ENCODE peak calls at places on chromosomes 16 and 17, in seven cellular contexts. One of them, this sample, is unnamed.

GRCh38 chr16:19014456-19014855 is 30.7 kb downstream of the TMC7 start:
- DNase-seq in CD8-positive, alpha-beta T cell: no peak
- DNase-seq in GM06990: no peak
- DNase-seq in BJ: no peak
- DNase-seq in ovary: no peak
- DNase-seq in fibroblast of lung: no peak
- DNase-seq in heart right ventricle: no peak
- DNase-seq in this sample: no peak

GRCh38 chr16:80544326-80544725 is 3.5 kb downstream of the DYNLRB2 start:
- DNase-seq in CD8-positive, alpha-beta T cell: no peak
- DNase-seq in GM06990: no peak
- DNase-seq in BJ: no peak
- DNase-seq in ovary: no peak
- DNase-seq in fibroblast of lung: no peak
- DNase-seq in heart right ventricle: no peak
- DNase-seq in this sample: no peak

GRCh38 chr16:80989801-80990200 is 16.9 kb downstream of the CMC2 start:
- DNase-seq in CD8-positive, alpha-beta T cell: no peak
- DNase-seq in GM06990: no peak
- DNase-seq in BJ: no peak
- DNase-seq in ovary: no peak
- DNase-seq in fibroblast of lung: peak; percentile 28
- DNase-seq in heart right ventricle: no peak
- DNase-seq in this sample: no peak

GRCh38 chr17:9324864-9325263 is 250.8 kb downstream of the STX8 start:
- DNase-seq in CD8-positive, alpha-beta T cell: no peak
- DNase-seq in GM06990: no peak
- DNase-seq in BJ: no peak
- DNase-seq in ovary: no peak
- DNase-seq in fibroblast of lung: peak; percentile 25
- DNase-seq in heart right ventricle: no peak
- DNase-seq in this sample: no peak

GRCh38 chr16:65621640-65622039 is 499.8 kb upstream of the CDH11 start:
- DNase-seq in CD8-positive, alpha-beta T cell: no peak
- DNase-seq in GM06990: no peak
- DNase-seq in BJ: no peak
- DNase-seq in ovary: no peak
- DNase-seq in fibroblast of lung: no peak
- DNase-seq in heart right ventricle: no peak
- DNase-seq in this sample: no peak

GRCh38 chr16:89360760-89361435 is 129.5 kb downstream of the ANKRD11 start:
- DNase-seq in CD8-positive, alpha-beta T cell: peak; percentile 48
- DNase-seq in GM06990: peak; percentile 79
- DNase-seq in BJ: no peak
- DNase-seq in ovary: no peak
- DNase-seq in fibroblast of lung: no peak
- DNase-seq in heart right ventricle: no peak
- DNase-seq in this sample: no peak

GRCh38 chr16:76955629-76956028 is 235.4 kb upstream of the MON1B start:
- DNase-seq in CD8-positive, alpha-beta T cell: no peak
- DNase-seq in GM06990: no peak
- DNase-seq in BJ: no peak
- DNase-seq in ovary: no peak
- DNase-seq in fibroblast of lung: peak; percentile 43
- DNase-seq in heart right ventricle: no peak
- DNase-seq in this sample: no peak

GRCh38 chr17:74151551-74152315 is 51.7 kb upstream of the RPL38 start:
- DNase-seq in CD8-positive, alpha-beta T cell: no peak
- DNase-seq in GM06990: no peak
- DNase-seq in BJ: no peak
- DNase-seq in ovary: no peak
- DNase-seq in fibroblast of lung: no peak
- DNase-seq in heart right ventricle: no peak
- DNase-seq in this sample: no peak

DNA sequence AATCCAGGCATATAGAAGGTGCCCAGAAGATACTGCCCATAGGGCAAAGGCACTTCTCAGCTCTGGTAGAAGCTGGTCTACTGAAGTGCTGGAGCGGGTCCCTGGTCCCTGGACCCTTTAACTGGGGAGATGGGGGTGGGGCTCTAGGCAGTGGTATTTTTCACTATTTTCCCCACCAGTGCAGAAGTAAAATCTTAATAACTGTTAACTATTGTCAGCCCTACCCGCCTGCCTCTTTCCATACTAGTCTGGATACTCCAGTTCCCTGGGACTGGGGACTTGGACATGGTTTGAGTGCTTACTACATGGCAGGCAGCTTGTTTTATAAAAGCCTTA is 24.6 kb downstream of the IGF2BP1 start:
- DNase-seq in CD8-positive, alpha-beta T cell: no peak
- DNase-seq in GM06990: no peak
- DNase-seq in BJ: no peak
- DNase-seq in ovary: no peak
- DNase-seq in fibroblast of lung: no peak
- DNase-seq in heart right ventricle: no peak
- DNase-seq in this sample: no peak
- H3K36me3 ChIP-seq in CD8-positive, alpha-beta T cell: no peaks in the 10 kb centered on the region
- H3K36me3 ChIP-seq in GM06990: no peaks in the 10 kb centered on the region
- H3K36me3 ChIP-seq in BJ: no peaks in the 10 kb centered on the region
- H3K36me3 ChIP-seq in ovary: no peaks in the 10 kb centered on the region
- H3K36me3 ChIP-seq in fibroblast of lung: no peaks in the 10 kb centered on the region
- H3K36me3 ChIP-seq in heart right ventricle: no peaks in the 10 kb centered on the region
- H3K36me3 ChIP-seq in this sample: no peaks in the 10 kb centered on the region

GRCh38 chr16:67141391-67141790 is 9.4 kb downstream of the B3GNT9 start:
- DNase-seq in CD8-positive, alpha-beta T cell: no peak
- DNase-seq in GM06990: no peak
- DNase-seq in BJ: no peak
- DNase-seq in ovary: no peak
- DNase-seq in fibroblast of lung: no peak
- DNase-seq in heart right ventricle: no peak
- DNase-seq in this sample: no peak
- H3K36me3 ChIP-seq in CD8-positive, alpha-beta T cell: peaks cover 39% of the 10 kb centered on the region
- H3K36me3 ChIP-seq in GM06990: peaks cover 29% of the 10 kb centered on the region
- H3K36me3 ChIP-seq in BJ: peaks cover 32% of the 10 kb centered on the region
- H3K36me3 ChIP-seq in ovary: peaks cover 2% of the 10 kb centered on the region
- H3K36me3 ChIP-seq in fibroblast of lung: peaks cover 20% of the 10 kb centered on the region
- H3K36me3 ChIP-seq in heart right ventricle: peaks cover 60% of the 10 kb centered on the region
- H3K36me3 ChIP-seq in this sample: peaks cover 17% of the 10 kb centered on the region

DNA sequence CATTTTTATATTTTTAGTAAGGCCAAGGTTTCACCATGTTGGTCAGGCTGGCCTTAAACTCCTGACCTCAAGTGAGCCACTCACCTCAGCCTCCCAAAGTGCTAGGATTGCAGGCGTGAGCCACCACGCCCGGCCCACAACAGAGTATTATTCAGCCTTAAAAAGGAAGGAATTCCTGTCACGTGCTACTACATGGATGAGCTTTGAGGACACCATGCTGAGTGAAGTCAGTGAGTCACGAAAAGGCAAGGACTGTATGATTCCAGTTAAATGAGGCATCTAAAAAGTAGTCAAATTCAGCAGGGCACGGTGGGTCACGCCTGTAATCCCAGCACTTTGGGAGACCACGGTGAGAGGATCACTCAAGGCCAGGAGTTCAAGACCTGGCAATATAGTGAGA is 9.7 kb downstream of the CSF3 start:
- DNase-seq in CD8-positive, alpha-beta T cell: no peak
- DNase-seq in GM06990: no peak
- DNase-seq in BJ: no peak
- DNase-seq in ovary: no peak
- DNase-seq in fibroblast of lung: no peak
- DNase-seq in heart right ventricle: no peak
- DNase-seq in this sample: no peak
- H3K36me3 ChIP-seq in CD8-positive, alpha-beta T cell: peaks cover 31% of the 10 kb centered on the region
- H3K36me3 ChIP-seq in GM06990: peaks cover 44% of the 10 kb centered on the region
- H3K36me3 ChIP-seq in BJ: peaks cover 12% of the 10 kb centered on the region
- H3K36me3 ChIP-seq in ovary: no peaks in the 10 kb centered on the region
- H3K36me3 ChIP-seq in fibroblast of lung: peaks cover 24% of the 10 kb centered on the region
- H3K36me3 ChIP-seq in heart right ventricle: peaks cover 75% of the 10 kb centered on the region
- H3K36me3 ChIP-seq in this sample: peaks cover 6% of the 10 kb centered on the region

GRCh38 chr17:81695801-81696200 is 7.4 kb upstream of the MRPL12 start:
- DNase-seq in CD8-positive, alpha-beta T cell: no peak
- DNase-seq in GM06990: no peak
- DNase-seq in BJ: no peak
- DNase-seq in ovary: no peak
- DNase-seq in fibroblast of lung: no peak
- DNase-seq in heart right ventricle: no peak
- DNase-seq in this sample: no peak
- H3K36me3 ChIP-seq in CD8-positive, alpha-beta T cell: peaks cover 46% of the 10 kb centered on the region
- H3K36me3 ChIP-seq in GM06990: peaks cover 53% of the 10 kb centered on the region
- H3K36me3 ChIP-seq in BJ: peaks cover 51% of the 10 kb centered on the region
- H3K36me3 ChIP-seq in ovary: no peaks in the 10 kb centered on the region
- H3K36me3 ChIP-seq in fibroblast of lung: peaks cover 48% of the 10 kb centered on the region
- H3K36me3 ChIP-seq in heart right ventricle: peaks cover 66% of the 10 kb centered on the region
- H3K36me3 ChIP-seq in this sample: peaks cover 19% of the 10 kb centered on the region

DNA sequence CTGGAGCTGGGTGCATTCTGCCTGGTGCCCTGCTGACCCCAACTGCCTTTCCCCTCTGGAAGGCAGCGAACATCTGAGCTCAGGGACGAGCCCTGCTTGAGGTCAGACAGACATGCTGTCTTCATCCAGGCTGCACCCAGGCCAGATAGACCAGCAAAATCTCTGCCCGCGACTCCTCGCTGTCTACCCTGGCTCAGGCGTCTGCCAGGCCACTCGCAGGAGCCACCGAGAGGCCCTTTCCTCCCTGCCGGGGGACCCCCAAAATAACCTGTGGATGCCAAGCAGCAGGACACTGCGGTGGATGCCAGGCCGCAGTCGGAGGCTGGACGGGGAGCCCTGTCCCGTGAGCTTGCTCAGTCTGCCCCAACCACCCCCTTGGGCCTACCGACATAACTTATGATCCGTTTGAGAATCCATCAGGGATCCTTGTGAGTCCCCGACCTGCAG is 3.3 kb upstream of the SLC25A10 start:
- DNase-seq in CD8-positive, alpha-beta T cell: no peak
- DNase-seq in GM06990: peak; percentile 26
- DNase-seq in BJ: no peak
- DNase-seq in ovary: peak; percentile 21
- DNase-seq in fibroblast of lung: no peak
- DNase-seq in heart right ventricle: peak; percentile 14
- DNase-seq in this sample: no peak
- H3K36me3 ChIP-seq in CD8-positive, alpha-beta T cell: peaks cover 4% of the 10 kb centered on the region
- H3K36me3 ChIP-seq in GM06990: peaks cover 29% of the 10 kb centered on the region
- H3K36me3 ChIP-seq in BJ: peaks cover 23% of the 10 kb centered on the region
- H3K36me3 ChIP-seq in ovary: no peaks in the 10 kb centered on the region
- H3K36me3 ChIP-seq in fibroblast of lung: peaks cover 21% of the 10 kb centered on the region
- H3K36me3 ChIP-seq in heart right ventricle: no peaks in the 10 kb centered on the region
- H3K36me3 ChIP-seq in this sample: no peaks in the 10 kb centered on the region

DNA sequence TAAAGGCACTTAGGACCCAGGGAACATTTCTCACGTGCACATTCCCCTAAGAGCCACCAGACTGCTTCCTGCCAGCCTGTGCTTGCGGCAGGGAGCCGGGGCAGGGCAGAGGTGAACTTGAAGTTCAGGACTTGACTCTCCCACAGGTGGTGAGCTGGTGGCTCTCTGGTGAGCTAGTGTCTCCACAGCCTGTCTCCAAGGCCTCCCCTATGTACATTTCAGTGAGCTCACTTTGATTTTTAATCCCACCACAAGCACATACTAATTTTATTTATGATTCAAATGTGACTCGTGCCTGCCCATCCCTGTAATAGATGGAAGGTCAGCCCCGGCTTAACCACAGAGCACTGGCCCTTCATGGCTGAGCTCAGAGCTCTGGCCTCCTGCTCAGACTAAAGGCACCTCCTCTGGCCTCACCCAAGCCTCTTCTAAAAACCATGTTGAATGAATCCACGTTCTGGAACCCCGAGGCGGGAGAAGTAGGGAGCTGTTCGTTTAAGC is 9.2 kb downstream of the SNN start:
- DNase-seq in CD8-positive, alpha-beta T cell: no peak
- DNase-seq in GM06990: no peak
- DNase-seq in BJ: no peak
- DNase-seq in ovary: no peak
- DNase-seq in fibroblast of lung: peak; percentile 52
- DNase-seq in heart right ventricle: no peak
- DNase-seq in this sample: no peak
- H3K36me3 ChIP-seq in CD8-positive, alpha-beta T cell: peaks cover 15% of the 10 kb centered on the region
- H3K36me3 ChIP-seq in GM06990: peaks cover 29% of the 10 kb centered on the region
- H3K36me3 ChIP-seq in BJ: peaks cover 19% of the 10 kb centered on the region
- H3K36me3 ChIP-seq in ovary: no peaks in the 10 kb centered on the region
- H3K36me3 ChIP-seq in fibroblast of lung: peaks cover 17% of the 10 kb centered on the region
- H3K36me3 ChIP-seq in heart right ventricle: peaks cover 27% of the 10 kb centered on the region
- H3K36me3 ChIP-seq in this sample: no peaks in the 10 kb centered on the region

GRCh38 chr17:62038248-62038647 is 26.8 kb downstream of the MED13 start:
- DNase-seq in CD8-positive, alpha-beta T cell: no peak
- DNase-seq in GM06990: no peak
- DNase-seq in BJ: no peak
- DNase-seq in ovary: no peak
- DNase-seq in fibroblast of lung: no peak
- DNase-seq in heart right ventricle: no peak
- DNase-seq in this sample: no peak
- H3K36me3 ChIP-seq in CD8-positive, alpha-beta T cell: peaks cover 7% of the 10 kb centered on the region
- H3K36me3 ChIP-seq in GM06990: peaks cover 2% of the 10 kb centered on the region
- H3K36me3 ChIP-seq in BJ: peaks cover 4% of the 10 kb centered on the region
- H3K36me3 ChIP-seq in ovary: no peaks in the 10 kb centered on the region
- H3K36me3 ChIP-seq in fibroblast of lung: peaks cover 1% of the 10 kb centered on the region
- H3K36me3 ChIP-seq in heart right ventricle: peaks cover 26% of the 10 kb centered on the region
- H3K36me3 ChIP-seq in this sample: no peaks in the 10 kb centered on the region

GRCh38 chr16:62711797-62712196 is 675.6 kb upstream of the CDH8 start:
- DNase-seq in CD8-positive, alpha-beta T cell: no peak
- DNase-seq in GM06990: no peak
- DNase-seq in BJ: no peak
- DNase-seq in ovary: no peak
- DNase-seq in fibroblast of lung: no peak
- DNase-seq in heart right ventricle: no peak
- DNase-seq in this sample: no peak

GRCh38 chr16:62709856-62710255 is 673.6 kb upstream of the CDH8 start:
- DNase-seq in CD8-positive, alpha-beta T cell: no peak
- DNase-seq in GM06990: no peak
- DNase-seq in BJ: no peak
- DNase-seq in ovary: no peak
- DNase-seq in fibroblast of lung: no peak
- DNase-seq in heart right ventricle: no peak
- DNase-seq in this sample: no peak

GRCh38 chr16:62720651-62721050 is 684.4 kb upstream of the CDH8 start:
- DNase-seq in CD8-positive, alpha-beta T cell: no peak
- DNase-seq in GM06990: no peak
- DNase-seq in BJ: no peak
- DNase-seq in ovary: no peak
- DNase-seq in fibroblast of lung: no peak
- DNase-seq in heart right ventricle: no peak
- DNase-seq in this sample: no peak

DNA sequence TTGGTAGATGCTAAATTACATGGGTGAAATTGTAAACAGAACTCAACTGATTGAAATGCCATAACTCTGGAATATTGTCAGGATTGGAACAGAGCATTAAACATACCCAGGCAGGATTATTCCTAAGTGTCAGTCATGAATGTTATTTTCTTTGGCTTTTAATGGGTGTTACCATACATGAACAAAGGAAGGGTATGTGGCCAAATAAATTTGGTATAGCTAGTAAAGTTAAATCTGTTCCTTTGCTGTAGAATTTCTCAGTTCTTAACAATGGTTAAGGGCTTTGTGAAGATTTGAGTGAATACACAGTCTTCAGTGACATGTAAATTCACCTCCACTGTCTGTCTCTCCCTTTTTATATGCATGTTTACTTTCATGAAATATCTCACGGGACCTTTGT is 679.5 kb upstream of the CDH8 start:
- DNase-seq in CD8-positive, alpha-beta T cell: no peak
- DNase-seq in GM06990: no peak
- DNase-seq in BJ: no peak
- DNase-seq in ovary: no peak
- DNase-seq in fibroblast of lung: no peak
- DNase-seq in heart right ventricle: no peak
- DNase-seq in this sample: no peak
- H3K36me3 ChIP-seq in CD8-positive, alpha-beta T cell: no peaks in the 10 kb centered on the region
- H3K36me3 ChIP-seq in GM06990: no peaks in the 10 kb centered on the region
- H3K36me3 ChIP-seq in BJ: no peaks in the 10 kb centered on the region
- H3K36me3 ChIP-seq in ovary: no peaks in the 10 kb centered on the region
- H3K36me3 ChIP-seq in fibroblast of lung: no peaks in the 10 kb centered on the region
- H3K36me3 ChIP-seq in heart right ventricle: no peaks in the 10 kb centered on the region
- H3K36me3 ChIP-seq in this sample: no peaks in the 10 kb centered on the region

GRCh38 chr17:80964859-80965580 is 26.6 kb upstream of the CHMP6 start:
- DNase-seq in CD8-positive, alpha-beta T cell: no peak
- DNase-seq in GM06990: no peak
- DNase-seq in BJ: no peak
- DNase-seq in ovary: no peak
- DNase-seq in fibroblast of lung: no peak
- DNase-seq in heart right ventricle: no peak
- DNase-seq in this sample: no peak
- H3K36me3 ChIP-seq in CD8-positive, alpha-beta T cell: no peaks in the 10 kb centered on the region
- H3K36me3 ChIP-seq in GM06990: peaks cover 5% of the 10 kb centered on the region
- H3K36me3 ChIP-seq in BJ: peaks cover 2% of the 10 kb centered on the region
- H3K36me3 ChIP-seq in ovary: no peaks in the 10 kb centered on the region
- H3K36me3 ChIP-seq in fibroblast of lung: peaks cover 2% of the 10 kb centered on the region
- H3K36me3 ChIP-seq in heart right ventricle: peaks cover 4% of the 10 kb centered on the region
- H3K36me3 ChIP-seq in this sample: no peaks in the 10 kb centered on the region